ENCODE peak calls at places on chromosomes 5 and 9, in ten cellular contexts. W, X, O, F, K, S, D, R, B and G are unnamed samples.

GRCh38 chr9:14389146-14389545 is 75.2 kb upstream of the NFIB start:
- DNase-seq in W (no peak), X (no peak), O (no peak), F (no peak), K (no peak), S (no peak), D (no peak), R (no peak), B (no peak), G (no peak)

GRCh38 chr5:133438487-133438886 is 173.9 kb downstream of the FSTL4 start:
- DNase-seq in W (no peak), X (no peak), O (no peak), F (no peak), K (no peak), S (no peak), D (no peak), R (no peak), B (no peak), G (no peak)

GRCh38 chr5:89572696-89573095 is 689.7 kb upstream of the MEF2C start:
- DNase-seq in W (no peak), X (no peak), O (peak), F (peak), K (peak), S (peak), D (no peak), R (no peak), B (no peak), G (no peak)

GRCh38 chr9:73780916-73781315 is 629.3 kb downstream of the ANXA1 start:
- DNase-seq in W (no peak), X (no peak), O (peak), F (peak), K (peak), S (peak), D (no peak), R (no peak), B (no peak), G (no peak)

GRCh38 chr5:59548807-59549357 is 344.6 kb downstream of the PDE4D start:
- DNase-seq in W (no peak), X (no peak), O (no peak), F (peak), K (no peak), S (no peak), D (peak), R (peak), B (no peak), G (no peak)

GRCh38 chr9:127397722-127398647 is 1.0 kb downstream of the SLC2A8 start:
- DNase-seq in W (peak), X (peak), O (peak), F (no peak), K (no peak), S (peak), D (peak), R (peak), B (peak), G (no peak)

GRCh38 chr5:9877473-9877872 is 247.3 kb upstream of the TAS2R1 start:
- DNase-seq in W (no peak), X (no peak), O (peak), F (no peak), K (no peak), S (peak), D (no peak), R (no peak), B (no peak), G (no peak)

GRCh38 chr9:121353246-121353975 is 16.6 kb downstream of the STOM start:
- DNase-seq in W (no peak), X (no peak), O (no peak), F (no peak), K (no peak), S (no peak), D (no peak), R (no peak), B (peak), G (no peak)

GRCh38 chr9:126055386-126055785 is 271.2 kb upstream of the MVB12B start:
- DNase-seq in W (no peak), X (no peak), O (peak), F (peak), K (peak), S (no peak), D (no peak), R (no peak), B (no peak), G (no peak)

GRCh38 chr9:131714161-131714646 is 25.7 kb downstream of the RAPGEF1 start:
- DNase-seq in W (no peak), X (no peak), O (peak), F (peak), K (peak), S (peak), D (no peak), R (no peak), B (no peak), G (no peak)

GRCh38 chr5:44267909-44268308 is 121.3 kb downstream of the FGF10 start:
- DNase-seq in W (no peak), X (no peak), O (no peak), F (no peak), K (no peak), S (no peak), D (no peak), R (no peak), B (no peak), G (no peak)

GRCh38 chr5:151492729-151493128 is 45.3 kb downstream of the SLC36A1 start:
- DNase-seq in W (no peak), X (no peak), O (no peak), F (peak), K (no peak), S (peak), D (no peak), R (no peak), B (no peak), G (no peak)

GRCh38 chr5:179509845-179510244 is 40.5 kb upstream of the RUFY1 start:
- DNase-seq in W (no peak), X (no peak), O (no peak), F (no peak), K (no peak), S (no peak), D (no peak), R (no peak), B (no peak), G (no peak)

GRCh38 chr9:131037336-131038255 is 28.6 kb downstream of the LAMC3 start:
- DNase-seq in W (no peak), X (no peak), O (peak), F (no peak), K (no peak), S (no peak), D (no peak), R (no peak), B (no peak), G (no peak)

GRCh38 chr9:128096614-128097013 is 28.6 kb downstream of the SLC25A25 start:
- DNase-seq in W (no peak), X (no peak), O (no peak), F (no peak), K (no peak), S (no peak), D (no peak), R (no peak), B (no peak), G (no peak)

GRCh38 chr5:443239-444151 is 519 bp downstream of the EXOC3 start:
- DNase-seq in W (no peak), X (peak), O (no peak), F (no peak), K (no peak), S (no peak), D (peak), R (no peak), B (peak), G (no peak)

GRCh38 chr9:137130176-137130755 is 8.7 kb upstream of the GRIN1 start:
- DNase-seq in W (no peak), X (no peak), O (no peak), F (no peak), K (no peak), S (no peak), D (no peak), R (no peak), B (no peak), G (no peak)

GRCh38 chr5:980001-980588 is 28.5 kb upstream of the NKD2 start:
- DNase-seq in W (peak), X (no peak), O (peak), F (no peak), K (no peak), S (peak), D (no peak), R (no peak), B (no peak), G (no peak)

GRCh38 chr5:117165068-117165467 is 590.4 kb upstream of the SEMA6A start:
- DNase-seq in W (no peak), X (no peak), O (no peak), F (no peak), K (no peak), S (no peak), D (no peak), R (no peak), B (no peak), G (no peak)

GRCh38 chr9:73969936-73970335 is 527.2 kb upstream of the RORB start:
- DNase-seq in W (no peak), X (no peak), O (no peak), F (no peak), K (no peak), S (no peak), D (no peak), R (no peak), B (no peak), G (no peak)

GRCh38 chr9:95666785-95667155 is 150.0 kb upstream of the PTCH1 start:
- DNase-seq in W (no peak), X (no peak), O (no peak), F (no peak), K (no peak), S (no peak), D (no peak), R (no peak), B (no peak), G (no peak)

GRCh38 chr5:72656756-72657513 is 149.7 kb upstream of the ZNF366 start:
- DNase-seq in W (no peak), X (no peak), O (no peak), F (no peak), K (no peak), S (no peak), D (no peak), R (no peak), B (no peak), G (no peak)

GRCh38 chr5:177496111-177497010 is 1.0 kb downstream of the PDLIM7 start:
- DNase-seq in W (no peak), X (no peak), O (peak), F (peak), K (peak), S (peak), D (peak), R (peak), B (peak), G (no peak)

GRCh38 chr5:112878760-112879159 is 17.7 kb downstream of the SRP19 start:
- DNase-seq in W (no peak), X (no peak), O (no peak), F (peak), K (no peak), S (no peak), D (no peak), R (no peak), B (peak), G (no peak)

GRCh38 chr5:150163547-150164059 is 3.0 kb upstream of the CDX1 start:
- DNase-seq in W (no peak), X (no peak), O (peak), F (no peak), K (no peak), S (peak), D (no peak), R (no peak), B (no peak), G (no peak)